ENCODE peak calls at places on chromosomes 11 and 22, in nine cellular contexts. One of them, this sample, is unnamed.

GRCh38 chr11:5967708-5968107 is 586 bp downstream of the OR56A5 start:
- DNase-seq in Calu3: no peak
- DNase-seq in psoas muscle: no peak
- DNase-seq in AG10803: no peak
- DNase-seq in CD8-positive, alpha-beta T cell: no peak
- DNase-seq in H1: no peak
- DNase-seq in fibroblast of pulmonary artery: no peak
- DNase-seq in upper lobe of right lung: no peak
- DNase-seq in right lobe of liver: no peak
- DNase-seq in this sample: no peak

GRCh38 chr22:23205330-23205729 is 25.0 kb downstream of the BCR start:
- DNase-seq in fibroblast of pulmonary artery: no peak
- DNase-seq in Calu3: no peak
- DNase-seq in upper lobe of right lung: no peak
- DNase-seq in CD8-positive, alpha-beta T cell: no peak
- DNase-seq in AG10803: no peak
- DNase-seq in right lobe of liver: no peak
- DNase-seq in H1: no peak
- DNase-seq in psoas muscle: no peak
- DNase-seq in this sample: no peak

GRCh38 chr11:117725048-117725734 is 71.8 kb downstream of the DSCAML1 start:
- DNase-seq in CD8-positive, alpha-beta T cell: no peak
- DNase-seq in upper lobe of right lung: peak
- DNase-seq in H1: no peak
- DNase-seq in Calu3: no peak
- DNase-seq in fibroblast of pulmonary artery: no peak
- DNase-seq in psoas muscle: no peak
- DNase-seq in AG10803: no peak
- DNase-seq in right lobe of liver: no peak
- DNase-seq in this sample: no peak

GRCh38 chr11:83933008-83933407 is 646.8 kb upstream of the CCDC90B start:
- DNase-seq in right lobe of liver: no peak
- DNase-seq in Calu3: no peak
- DNase-seq in AG10803: no peak
- DNase-seq in upper lobe of right lung: no peak
- DNase-seq in fibroblast of pulmonary artery: no peak
- DNase-seq in psoas muscle: no peak
- DNase-seq in CD8-positive, alpha-beta T cell: no peak
- DNase-seq in H1: no peak
- DNase-seq in this sample: no peak

GRCh38 chr11:126537492-126537891 is 182.0 kb downstream of the ST3GAL4 start:
- DNase-seq in right lobe of liver: no peak
- DNase-seq in Calu3: no peak
- DNase-seq in AG10803: no peak
- DNase-seq in psoas muscle: no peak
- DNase-seq in CD8-positive, alpha-beta T cell: no peak
- DNase-seq in H1: no peak
- DNase-seq in fibroblast of pulmonary artery: no peak
- DNase-seq in upper lobe of right lung: no peak
- DNase-seq in this sample: no peak

GRCh38 chr22:22684605-22685561 is 40.5 kb downstream of the GGTLC2 start:
- DNase-seq in fibroblast of pulmonary artery: peak
- DNase-seq in CD8-positive, alpha-beta T cell: no peak
- DNase-seq in right lobe of liver: peak
- DNase-seq in psoas muscle: no peak
- DNase-seq in upper lobe of right lung: no peak
- DNase-seq in Calu3: peak
- DNase-seq in H1: no peak
- DNase-seq in AG10803: peak
- DNase-seq in this sample: no peak

GRCh38 chr22:40065981-40066380 is 71.2 kb downstream of the FAM83F start:
- DNase-seq in H1: no peak
- DNase-seq in psoas muscle: no peak
- DNase-seq in right lobe of liver: no peak
- DNase-seq in fibroblast of pulmonary artery: no peak
- DNase-seq in Calu3: no peak
- DNase-seq in AG10803: no peak
- DNase-seq in upper lobe of right lung: no peak
- DNase-seq in CD8-positive, alpha-beta T cell: no peak
- DNase-seq in this sample: no peak

GRCh38 chr11:77503006-77503405 is 29.1 kb upstream of the PAK1 start:
- DNase-seq in upper lobe of right lung: no peak
- DNase-seq in H1: no peak
- DNase-seq in fibroblast of pulmonary artery: peak
- DNase-seq in AG10803: peak
- DNase-seq in Calu3: no peak
- DNase-seq in CD8-positive, alpha-beta T cell: no peak
- DNase-seq in psoas muscle: no peak
- DNase-seq in right lobe of liver: no peak
- DNase-seq in this sample: no peak

GRCh38 chr11:8329336-8329735 is 65.7 kb upstream of the LMO1 start:
- DNase-seq in upper lobe of right lung: no peak
- DNase-seq in AG10803: no peak
- DNase-seq in CD8-positive, alpha-beta T cell: no peak
- DNase-seq in Calu3: no peak
- DNase-seq in H1: no peak
- DNase-seq in psoas muscle: no peak
- DNase-seq in fibroblast of pulmonary artery: no peak
- DNase-seq in right lobe of liver: no peak
- DNase-seq in this sample: no peak

GRCh38 chr22:35425971-35426800 is 26.2 kb downstream of the MCM5 start:
- DNase-seq in AG10803: peak
- DNase-seq in Calu3: no peak
- DNase-seq in right lobe of liver: no peak
- DNase-seq in H1: no peak
- DNase-seq in fibroblast of pulmonary artery: no peak
- DNase-seq in CD8-positive, alpha-beta T cell: no peak
- DNase-seq in upper lobe of right lung: no peak
- DNase-seq in psoas muscle: no peak
- DNase-seq in this sample: no peak

GRCh38 chr22:31544481-31545480 is 48.4 kb downstream of the SFI1 start:
- DNase-seq in CD8-positive, alpha-beta T cell: no peak
- DNase-seq in Calu3: no peak
- DNase-seq in psoas muscle: no peak
- DNase-seq in right lobe of liver: no peak
- DNase-seq in H1: no peak
- DNase-seq in AG10803: no peak
- DNase-seq in fibroblast of pulmonary artery: no peak
- DNase-seq in upper lobe of right lung: no peak
- DNase-seq in this sample: no peak

GRCh38 chr11:94524293-94524692 is 12.0 kb downstream of the C11orf97 start:
- DNase-seq in H1: no peak
- DNase-seq in CD8-positive, alpha-beta T cell: no peak
- DNase-seq in AG10803: no peak
- DNase-seq in Calu3: no peak
- DNase-seq in fibroblast of pulmonary artery: no peak
- DNase-seq in upper lobe of right lung: no peak
- DNase-seq in psoas muscle: no peak
- DNase-seq in right lobe of liver: no peak
- DNase-seq in this sample: no peak

GRCh38 chr22:40782521-40782920 is 36.6 kb downstream of the SLC25A17 start:
- DNase-seq in fibroblast of pulmonary artery: no peak
- DNase-seq in right lobe of liver: no peak
- DNase-seq in psoas muscle: no peak
- DNase-seq in Calu3: no peak
- DNase-seq in AG10803: no peak
- DNase-seq in H1: no peak
- DNase-seq in upper lobe of right lung: no peak
- DNase-seq in CD8-positive, alpha-beta T cell: no peak
- DNase-seq in this sample: no peak

GRCh38 chr11:108606495-108607160 is 13.1 kb upstream of the EXPH5 start:
- DNase-seq in AG10803: no peak
- DNase-seq in CD8-positive, alpha-beta T cell: no peak
- DNase-seq in psoas muscle: no peak
- DNase-seq in upper lobe of right lung: no peak
- DNase-seq in fibroblast of pulmonary artery: no peak
- DNase-seq in H1: no peak
- DNase-seq in right lobe of liver: no peak
- DNase-seq in Calu3: no peak
- DNase-seq in this sample: no peak

GRCh38 chr11:64378335-64378884 is 19.4 kb downstream of the RPS6KA4 start:
- DNase-seq in upper lobe of right lung: no peak
- DNase-seq in Calu3: no peak
- DNase-seq in fibroblast of pulmonary artery: peak
- DNase-seq in right lobe of liver: no peak
- DNase-seq in H1: no peak
- DNase-seq in CD8-positive, alpha-beta T cell: no peak
- DNase-seq in psoas muscle: peak
- DNase-seq in AG10803: peak
- DNase-seq in this sample: no peak

GRCh38 chr11:119691701-119692546 is 37.1 kb downstream of the NECTIN1 start:
- DNase-seq in AG10803: no peak
- DNase-seq in right lobe of liver: no peak
- DNase-seq in upper lobe of right lung: no peak
- DNase-seq in Calu3: no peak
- DNase-seq in H1: no peak
- DNase-seq in fibroblast of pulmonary artery: no peak
- DNase-seq in CD8-positive, alpha-beta T cell: no peak
- DNase-seq in psoas muscle: no peak
- DNase-seq in this sample: no peak

GRCh38 chr11:119696378-119697157 is 32.4 kb downstream of the NECTIN1 start:
- DNase-seq in right lobe of liver: no peak
- DNase-seq in psoas muscle: no peak
- DNase-seq in H1: no peak
- DNase-seq in fibroblast of pulmonary artery: no peak
- DNase-seq in Calu3: no peak
- DNase-seq in upper lobe of right lung: no peak
- DNase-seq in AG10803: no peak
- DNase-seq in CD8-positive, alpha-beta T cell: no peak
- DNase-seq in this sample: no peak

GRCh38 chr11:119692547-119692834 is 36.5 kb downstream of the NECTIN1 start:
- DNase-seq in CD8-positive, alpha-beta T cell: no peak
- DNase-seq in Calu3: no peak
- DNase-seq in H1: no peak
- DNase-seq in right lobe of liver: no peak
- DNase-seq in upper lobe of right lung: no peak
- DNase-seq in AG10803: no peak
- DNase-seq in psoas muscle: no peak
- DNase-seq in fibroblast of pulmonary artery: no peak
- DNase-seq in this sample: no peak

GRCh38 chr11:119693253-119693815 is 35.7 kb downstream of the NECTIN1 start:
- DNase-seq in CD8-positive, alpha-beta T cell: no peak
- DNase-seq in AG10803: no peak
- DNase-seq in psoas muscle: no peak
- DNase-seq in fibroblast of pulmonary artery: no peak
- DNase-seq in Calu3: no peak
- DNase-seq in upper lobe of right lung: no peak
- DNase-seq in right lobe of liver: no peak
- DNase-seq in H1: no peak
- DNase-seq in this sample: no peak

GRCh38 chr11:119694334-119694733 is 34.7 kb downstream of the NECTIN1 start:
- DNase-seq in fibroblast of pulmonary artery: no peak
- DNase-seq in AG10803: no peak
- DNase-seq in right lobe of liver: peak
- DNase-seq in H1: no peak
- DNase-seq in Calu3: no peak
- DNase-seq in psoas muscle: no peak
- DNase-seq in upper lobe of right lung: no peak
- DNase-seq in CD8-positive, alpha-beta T cell: no peak
- DNase-seq in this sample: no peak
- TF ChIP-seq CTCF in fibroblast of pulmonary artery: no peak
- TF ChIP-seq CTCF in AG10803: no peak
- TF ChIP-seq CTCF in right lobe of liver: peak
- TF ChIP-seq CTCF in H1: peak
- TF ChIP-seq CTCF in Calu3: no peak
- TF ChIP-seq CTCF in psoas muscle: no peak
- TF ChIP-seq CTCF in upper lobe of right lung: no peak
- TF ChIP-seq CTCF in CD8-positive, alpha-beta T cell: no peak
- TF ChIP-seq CTCF in this sample: no peak

GRCh38 chr11:59144096-59144495 is 1.4 kb downstream of the FAM111A start:
- DNase-seq in H1: no peak
- DNase-seq in Calu3: no peak
- DNase-seq in fibroblast of pulmonary artery: no peak
- DNase-seq in psoas muscle: no peak
- DNase-seq in upper lobe of right lung: no peak
- DNase-seq in AG10803: no peak
- DNase-seq in right lobe of liver: no peak
- DNase-seq in CD8-positive, alpha-beta T cell: no peak
- DNase-seq in this sample: no peak

GRCh38 chr11:59142530-59143507 is at the start of gene FAM111A:
- DNase-seq in CD8-positive, alpha-beta T cell: peak
- DNase-seq in psoas muscle: peak
- DNase-seq in right lobe of liver: peak
- DNase-seq in fibroblast of pulmonary artery: peak
- DNase-seq in Calu3: peak
- DNase-seq in H1: peak
- DNase-seq in AG10803: peak
- DNase-seq in upper lobe of right lung: peak
- DNase-seq in this sample: peak

GRCh38 chr11:59141673-59142460 is 789 bp upstream of the FAM111A start:
- DNase-seq in fibroblast of pulmonary artery: peak
- DNase-seq in Calu3: no peak
- DNase-seq in H1: no peak
- DNase-seq in right lobe of liver: no peak
- DNase-seq in psoas muscle: no peak
- DNase-seq in CD8-positive, alpha-beta T cell: no peak
- DNase-seq in AG10803: peak
- DNase-seq in upper lobe of right lung: no peak
- DNase-seq in this sample: no peak

GRCh38 chr11:59145534-59145933 is 2.9 kb downstream of the FAM111A start:
- DNase-seq in CD8-positive, alpha-beta T cell: no peak
- DNase-seq in AG10803: peak
- DNase-seq in H1: no peak
- DNase-seq in right lobe of liver: no peak
- DNase-seq in upper lobe of right lung: no peak
- DNase-seq in psoas muscle: no peak
- DNase-seq in Calu3: no peak
- DNase-seq in fibroblast of pulmonary artery: peak
- DNase-seq in this sample: no peak

GRCh38 chr11:59144579-59145345 is 2.1 kb downstream of the FAM111A start:
- DNase-seq in psoas muscle: peak
- DNase-seq in Calu3: peak
- DNase-seq in CD8-positive, alpha-beta T cell: peak
- DNase-seq in right lobe of liver: peak
- DNase-seq in upper lobe of right lung: peak
- DNase-seq in AG10803: peak
- DNase-seq in H1: peak
- DNase-seq in fibroblast of pulmonary artery: peak
- DNase-seq in this sample: peak
- TF ChIP-seq CTCF in psoas muscle: no peak
- TF ChIP-seq CTCF in Calu3: no peak
- TF ChIP-seq CTCF in CD8-positive, alpha-beta T cell: no peak
- TF ChIP-seq CTCF in right lobe of liver: no peak
- TF ChIP-seq CTCF in upper lobe of right lung: peak
- TF ChIP-seq CTCF in AG10803: peak
- TF ChIP-seq CTCF in H1: peak
- TF ChIP-seq CTCF in fibroblast of pulmonary artery: no peak
- TF ChIP-seq CTCF in this sample: no peak

GRCh38 chr22:28977481-28977971 is 84.1 kb downstream of the C22orf31 start:
- DNase-seq in H1: no peak
- DNase-seq in psoas muscle: no peak
- DNase-seq in fibroblast of pulmonary artery: peak
- DNase-seq in upper lobe of right lung: no peak
- DNase-seq in AG10803: no peak
- DNase-seq in CD8-positive, alpha-beta T cell: no peak
- DNase-seq in Calu3: peak
- DNase-seq in right lobe of liver: no peak
- DNase-seq in this sample: no peak
- TF ChIP-seq CTCF in H1: no peak
- TF ChIP-seq CTCF in psoas muscle: no peak
- TF ChIP-seq CTCF in fibroblast of pulmonary artery: peak
- TF ChIP-seq CTCF in upper lobe of right lung: peak
- TF ChIP-seq CTCF in AG10803: peak
- TF ChIP-seq CTCF in CD8-positive, alpha-beta T cell: no peak
- TF ChIP-seq CTCF in Calu3: no peak
- TF ChIP-seq CTCF in right lobe of liver: peak
- TF ChIP-seq CTCF in this sample: peak

GRCh38 chr22:42313804-42314581 is 43.5 kb upstream of the TCF20 start:
- DNase-seq in Calu3: peak
- DNase-seq in H1: peak
- DNase-seq in upper lobe of right lung: no peak
- DNase-seq in fibroblast of pulmonary artery: peak
- DNase-seq in psoas muscle: no peak
- DNase-seq in right lobe of liver: peak
- DNase-seq in AG10803: no peak
- DNase-seq in CD8-positive, alpha-beta T cell: no peak
- DNase-seq in this sample: no peak
- TF ChIP-seq CTCF in Calu3: peak
- TF ChIP-seq CTCF in H1: peak
- TF ChIP-seq CTCF in upper lobe of right lung: peak
- TF ChIP-seq CTCF in fibroblast of pulmonary artery: peak
- TF ChIP-seq CTCF in psoas muscle: peak
- TF ChIP-seq CTCF in right lobe of liver: peak
- TF ChIP-seq CTCF in AG10803: no peak
- TF ChIP-seq CTCF in CD8-positive, alpha-beta T cell: peak
- TF ChIP-seq CTCF in this sample: no peak

This sample was measured in ascending aorta.